ENCODE peak calls at places on chromosomes 16 and 17, in seven cellular contexts. P is psoas muscle; D is CD4-positive, CD25-positive, alpha-beta regulatory T cell; A is GM23338; L is naive thymus-derived CD4-positive, alpha-beta T cell; R is pancreas; F is heart right ventricle. G is an unnamed sample.

GRCh38 chr16:20084624-20085226 is 11.0 kb upstream of the GPR139 start:
- ATAC-seq in P (no peak), A (no peak), R (no peak), L (no peak), F (no peak), D (no peak), G (no peak)

GRCh38 chr17:67129283-67129682 is 84.9 kb downstream of the CACNG1 start:
- ATAC-seq in R (no peak), D (no peak), P (no peak), L (no peak), A (no peak), F (no peak), G (no peak)

GRCh38 chr16:24151482-24151939 is 104.6 kb upstream of the CACNG3 start:
- ATAC-seq in A (peak; percentile 76), R (no peak), D (peak; percentile 65), P (no peak), L (peak; percentile 81), F (no peak), G (no peak)

GRCh38 chr16:17382514-17382913 is 88.2 kb downstream of the XYLT1 start:
- ATAC-seq in D (no peak), A (no peak), R (no peak), F (no peak), L (no peak), P (no peak), G (no peak)

GRCh38 chr17:49822829-49823228 is 25.0 kb downstream of the TAC4 start:
- ATAC-seq in R (no peak), F (peak; percentile 75), D (no peak), L (no peak), P (peak; percentile 44), A (no peak), G (peak; percentile 88)

GRCh38 chr17:42803074-42803883 is 4.6 kb downstream of the CNTD1 start:
- ATAC-seq in P (no peak), L (no peak), F (no peak), D (no peak), A (no peak), R (no peak), G (no peak)

GRCh38 chr17:17738901-17739300 is 57.6 kb downstream of the RAI1 start:
- ATAC-seq in D (no peak), F (peak; percentile 54), R (peak; percentile 37), P (peak; percentile 34), A (no peak), L (no peak), G (peak; percentile 13)

GRCh38 chr17:42118545-42118944 is 2.6 kb downstream of the KAT2A start:
- ATAC-seq in R (no peak), L (no peak), D (no peak), P (no peak), A (no peak), F (no peak), G (no peak)

GRCh38 chr17:49035470-49036269 is 38.5 kb downstream of the IGF2BP1 start:
- ATAC-seq in P (peak; percentile 71), D (no peak), F (peak; percentile 53), L (peak; percentile 41), A (peak; percentile 82), R (peak; percentile 42), G (peak; percentile 67)

GRCh38 chr16:2981177-2981898 is 1.1 kb upstream of the PKMYT1 start:
- ATAC-seq in L (no peak), F (no peak), R (no peak), D (no peak), P (no peak), A (peak; percentile 15), G (no peak)

GRCh38 chr16:86424968-86425367 is 85.4 kb upstream of the FOXF1 start:
- ATAC-seq in P (no peak), R (no peak), D (no peak), L (no peak), F (no peak), A (no peak), G (no peak)

GRCh38 chr16:50172195-50172922 is 19.3 kb downstream of the TENT4B start:
- ATAC-seq in P (no peak), R (no peak), A (no peak), L (no peak), F (no peak), D (no peak), G (no peak)

GRCh38 chr17:18158022-18158600 is 25.5 kb upstream of the ALKBH5 start:
- ATAC-seq in F (peak; percentile 78), R (peak; percentile 75), P (peak; percentile 58), L (peak; percentile 96), A (peak; percentile 79), D (peak; percentile 86), G (peak; percentile 39)

GRCh38 chr17:72683506-72684404 is 408.7 kb downstream of the SLC39A11 start:
- ATAC-seq in R (peak; percentile 79), D (no peak), F (no peak), A (no peak), L (no peak), P (no peak), G (peak; percentile 41)

GRCh38 chr16:68369697-68370096 is 58.9 kb downstream of the PRMT7 start:
- ATAC-seq in F (no peak), D (peak; percentile 13), P (no peak), L (peak; percentile 61), A (no peak), R (no peak), G (no peak)

GRCh38 chr17:19672009-19672837 is 23.7 kb downstream of the ALDH3A2 start:
- ATAC-seq in P (peak; percentile 94), R (peak; percentile 74), A (no peak), L (no peak), D (no peak), F (peak; percentile 91), G (peak; percentile 67)

GRCh38 chr16:81873843-81874752 is 95.0 kb downstream of the PLCG2 start:
- ATAC-seq in F (peak; percentile 79), L (peak; percentile 82), A (peak; percentile 87), R (peak; percentile 74), D (peak; percentile 66), P (no peak), G (no peak)

GRCh38 chr16:83971165-83972130 is 3.4 kb downstream of the NECAB2 start:
- ATAC-seq in F (no peak), A (no peak), P (no peak), D (no peak), R (no peak), L (no peak), G (no peak)

DNA sequence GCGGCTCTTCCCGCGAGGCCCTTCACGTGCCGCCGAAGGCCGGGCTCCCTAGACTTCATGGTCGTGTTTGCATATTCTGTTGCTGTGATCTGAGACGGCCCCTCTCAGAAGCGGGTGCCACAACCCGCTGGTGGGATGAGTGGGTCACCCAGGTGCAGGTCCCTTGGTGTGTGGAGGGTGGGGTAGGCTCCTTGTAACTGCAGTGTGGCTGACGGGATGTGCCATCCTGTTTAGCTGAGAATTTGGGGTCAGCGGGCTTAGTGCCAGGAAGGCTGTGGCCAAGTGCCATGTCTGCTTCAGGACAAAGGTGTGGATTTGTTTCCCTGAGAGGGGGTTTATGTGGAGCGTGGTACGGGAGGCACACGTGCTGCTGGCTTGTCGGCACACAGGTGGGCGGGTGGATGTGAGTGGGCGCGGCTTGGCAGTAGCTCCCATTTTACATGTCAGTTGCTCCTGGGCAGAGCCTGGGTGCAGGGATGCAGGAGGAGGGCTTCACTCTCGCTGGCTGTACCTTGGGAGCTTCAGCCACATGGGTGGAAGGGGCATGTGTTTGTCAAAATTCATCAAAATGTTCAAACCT is 9.2 kb upstream of the WFIKKN1 start:
- ATAC-seq in L (no peak), D (no peak), P (no peak), F (no peak), R (no peak), A (no peak), G (no peak)
- H3K4me1 ChIP-seq in L (no peaks in the 10 kb centered on the region), D (no peaks in the 10 kb centered on the region), P (no peaks in the 10 kb centered on the region), F (no peaks in the 10 kb centered on the region), R (no peaks in the 10 kb centered on the region), A (peaks cover 12% of the 10 kb centered on the region), G (no peaks in the 10 kb centered on the region)

DNA sequence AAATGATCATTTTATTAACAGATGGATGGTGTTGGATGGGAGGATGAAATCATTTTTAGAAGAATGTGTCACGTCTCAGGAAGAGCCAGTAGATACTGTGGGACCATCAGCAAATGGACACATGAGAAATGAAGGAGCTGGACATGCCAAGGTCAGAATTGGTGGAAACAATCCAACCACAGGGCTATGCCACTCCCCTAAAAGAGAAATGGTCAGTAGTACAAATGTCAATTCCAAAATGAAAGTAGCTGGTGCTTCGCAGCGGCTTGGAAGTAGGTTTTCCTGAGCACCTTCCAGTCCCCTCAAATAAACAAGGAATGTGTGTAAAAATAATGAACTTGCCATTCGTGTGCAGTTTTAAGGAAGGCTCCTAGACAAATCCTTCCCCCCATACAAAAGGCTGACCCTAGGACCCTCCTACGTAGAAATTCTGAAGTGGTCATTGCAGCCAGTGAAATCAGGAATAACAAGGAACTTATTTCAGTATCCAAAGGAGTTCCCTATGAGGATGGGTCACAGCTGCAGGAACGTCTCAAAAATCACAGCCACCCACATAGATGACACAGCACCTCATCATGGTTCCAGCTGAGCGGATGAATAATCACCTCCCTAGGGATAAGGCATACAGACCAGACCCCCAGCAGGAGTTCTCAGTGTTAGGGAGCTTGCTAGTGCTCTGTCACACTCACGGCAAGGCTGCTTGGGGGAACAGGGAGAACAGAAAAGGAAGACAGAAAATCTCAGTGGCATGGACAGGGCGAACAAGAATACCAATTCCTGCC is 239.2 kb downstream of the HS3ST3A1 start:
- ATAC-seq in R (no peak), F (peak; percentile 59), L (no peak), D (no peak), A (peak; percentile 83), P (no peak), G (no peak)
- H3K4me3 ChIP-seq in R (no peak overlapping the region), F (no peak overlapping the region), L (no peak overlapping the region), D (no peak overlapping the region), A (no peak overlapping the region), P (no peak overlapping the region), G (no peak overlapping the region)

DNA sequence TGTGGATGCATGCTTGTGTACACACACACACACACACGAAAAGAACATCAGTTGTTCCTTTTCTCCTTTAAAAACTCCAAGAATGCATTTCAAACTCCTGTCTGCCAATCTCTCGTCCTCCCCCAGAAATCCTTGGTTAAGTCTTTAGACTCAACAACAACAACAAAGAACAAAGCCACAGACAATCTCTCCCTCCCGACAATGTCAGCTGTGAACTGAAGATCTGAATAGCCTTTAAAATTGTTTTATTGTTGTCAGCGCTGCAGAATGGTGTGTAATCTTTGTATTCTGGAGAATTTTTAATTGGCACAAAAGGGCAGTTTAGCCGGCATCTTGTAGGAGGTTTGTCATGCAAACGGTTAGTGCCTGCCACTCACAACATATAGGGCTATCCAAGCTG is 219.5 kb downstream of the MSI2 start:
- ATAC-seq in D (no peak), L (no peak), R (no peak), P (no peak), F (no peak), A (no peak), G (no peak)
- H3K4me1 ChIP-seq in D (peaks cover 4% of the 10 kb centered on the region), L (no peaks in the 10 kb centered on the region), R (no peaks in the 10 kb centered on the region), P (peaks cover 32% of the 10 kb centered on the region), F (peaks cover 22% of the 10 kb centered on the region), A (peaks cover 47% of the 10 kb centered on the region), G (no peaks in the 10 kb centered on the region)

DNA sequence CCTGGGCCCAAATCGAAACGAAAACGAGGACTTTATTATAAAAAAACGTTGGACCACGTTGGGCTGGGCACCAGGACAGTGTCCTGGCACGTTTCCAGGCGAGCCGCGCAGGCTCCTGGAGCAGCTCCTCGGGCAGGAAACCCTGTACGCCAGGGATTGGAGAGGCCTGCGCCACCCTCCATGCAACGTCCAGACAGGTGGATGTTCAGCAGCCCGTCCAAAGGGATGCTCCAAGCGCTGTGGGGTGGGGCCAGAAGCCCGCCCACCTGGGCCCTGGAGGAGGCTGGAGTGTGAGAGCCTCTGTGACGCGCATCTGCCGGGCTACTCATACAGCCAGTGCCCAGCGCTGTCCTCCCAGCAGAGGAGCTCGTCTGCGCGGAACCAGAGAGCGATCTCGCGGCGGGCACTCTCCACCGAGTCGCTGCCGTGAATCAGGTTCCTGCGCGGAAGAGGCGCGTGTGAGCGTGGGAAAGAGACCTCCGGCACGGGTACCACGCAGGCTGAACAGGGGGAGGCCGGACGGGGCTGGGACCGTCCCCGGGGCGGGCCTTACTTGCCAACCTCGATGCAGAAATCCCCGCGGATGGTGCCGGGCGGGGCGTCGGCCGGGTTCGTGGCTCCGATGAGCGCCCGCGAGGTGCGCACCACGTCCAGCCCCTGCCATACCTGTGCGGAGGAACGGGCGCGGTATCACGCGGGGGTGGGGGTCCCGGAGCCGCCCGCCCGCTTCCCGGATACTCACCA is 843 bp downstream of the NME3 start:
- ATAC-seq in D (no peak), A (peak; percentile 24), P (peak; percentile 19), F (peak; percentile 35), R (peak; percentile 17), L (peak; percentile 31), G (peak; percentile 40)
- H3K4me3 ChIP-seq in D (no peak overlapping the region), A (peak overlapping the region; percentile 97), P (peak overlapping the region; percentile 76), F (peak overlapping the region; percentile 99), R (peak overlapping the region; percentile 100), L (peak overlapping the region; percentile 70), G (peak overlapping the region; percentile 71)